ENCODE peak calls at places on chromosomes 4 and X, in six cellular contexts. X is K562, K is transverse colon, U is H1, Y is A549, C is stomach. D is an unnamed sample.
A peak's percentile ranks its signal among the peaks of the same experiment; 100 is the strongest.

GRCh38 chr4:85486425-85487101 is 11.6 kb downstream of the ARHGAP24 start:
- DNase-seq in X (no peak), K (no peak), Y (peak; percentile 26), C (no peak), U (no peak), D (no peak)

GRCh38 chr4:30847157-30847556 is 127.0 kb downstream of the PCDH7 start:
- DNase-seq in K (no peak), X (no peak), C (no peak), Y (no peak), U (no peak), D (no peak)

GRCh38 chr4:102663073-102663472 is 97.7 kb downstream of the MANBA start:
- DNase-seq in Y (no peak), C (no peak), U (no peak), K (no peak), X (no peak), D (no peak)

GRCh38 chr4:10028910-10029309 is 7.6 kb upstream of the SLC2A9 start:
- DNase-seq in U (no peak), Y (no peak), X (no peak), C (no peak), K (no peak), D (no peak)

GRCh38 chr4:42473071-42473684 is 75.9 kb downstream of the SHISA3 start:
- DNase-seq in C (no peak), X (no peak), Y (no peak), U (no peak), K (no peak), D (no peak)

GRCh38 chrX:6228720-6229119 is at the start of gene NLGN4X:
- DNase-seq in U (no peak), K (no peak), C (no peak), Y (no peak), X (no peak), D (no peak)

GRCh38 chrX:136694491-136695087 is 46.6 kb downstream of the CD40LG start:
- DNase-seq in C (no peak), X (peak; percentile 26), U (peak; percentile 43), K (no peak), Y (peak; percentile 21), D (no peak)

GRCh38 chr4:67581208-67581857 is 22.8 kb downstream of the STAP1 start:
- DNase-seq in Y (no peak), X (no peak), U (no peak), K (no peak), C (no peak), D (no peak)

GRCh38 chr4:73438048-73438447 is 2.0 kb downstream of the AFP start:
- DNase-seq in C (no peak), Y (no peak), K (no peak), U (no peak), X (no peak), D (no peak)

GRCh38 chr4:127113852-127114362 is 518.9 kb upstream of the INTU start:
- DNase-seq in Y (no peak), X (no peak), K (no peak), U (no peak), C (no peak), D (no peak)

GRCh38 chrX:43005561-43005960 is 227.6 kb upstream of the PPP1R2C start:
- DNase-seq in Y (no peak), C (no peak), K (no peak), X (no peak), U (no peak), D (no peak)

GRCh38 chr4:67437974-67438713 is 107.2 kb downstream of the CENPC start:
- DNase-seq in U (no peak), C (no peak), X (no peak), K (no peak), Y (no peak), D (no peak)

GRCh38 chr4:17636696-17637351 is 22.4 kb downstream of the MED28 start:
- DNase-seq in C (peak; percentile 82), X (peak; percentile 70), Y (peak; percentile 43), K (peak; percentile 77), U (peak; percentile 91), D (no peak)

GRCh38 chrX:85213792-85214530 is 29.6 kb downstream of the SATL1 start:
- DNase-seq in K (no peak), C (no peak), U (no peak), X (no peak), Y (no peak), D (no peak)

GRCh38 chr4:83568057-83568456 is 32.1 kb downstream of the GPAT3 start:
- DNase-seq in K (no peak), X (no peak), Y (no peak), C (no peak), U (no peak), D (no peak)

GRCh38 chr4:184259866-184260265 is 42.2 kb upstream of the ENPP6 start:
- DNase-seq in Y (no peak), K (no peak), X (no peak), C (no peak), U (peak; percentile 40), D (peak; percentile 72)

GRCh38 chrX:17687648-17688047 is 49.6 kb upstream of the SCML1 start:
- DNase-seq in K (no peak), C (no peak), Y (no peak), U (no peak), X (no peak), D (no peak)

GRCh38 chrX:153334654-153335295 is 822 bp downstream of the ZNF275 start:
- DNase-seq in X (peak; percentile 30), Y (no peak), C (no peak), U (no peak), K (no peak), D (no peak)

GRCh38 chrX:39921838-39922237 is 175.9 kb downstream of the BCOR start:
- DNase-seq in C (no peak), U (no peak), Y (no peak), X (no peak), K (no peak), D (no peak)

GRCh38 chrX:118724352-118724751 is 3.1 kb upstream of the IL13RA1 start:
- DNase-seq in X (no peak), Y (no peak), C (no peak), K (no peak), U (no peak), D (no peak)

GRCh38 chrX:118727686-118728339 is 407 bp downstream of the IL13RA1 start:
- DNase-seq in Y (no peak), K (peak; percentile 46), C (peak; percentile 43), U (no peak), X (no peak), D (no peak)

GRCh38 chrX:118729043-118729652 is 1.7 kb downstream of the IL13RA1 start:
- DNase-seq in U (no peak), C (no peak), X (no peak), K (no peak), Y (no peak), D (no peak)

GRCh38 chrX:118724775-118725174 is 2.6 kb upstream of the IL13RA1 start:
- DNase-seq in K (no peak), X (peak; percentile 18), C (no peak), U (no peak), Y (peak; percentile 15), D (no peak)

GRCh38 chrX:118726887-118727685 is at the start of gene IL13RA1:
- DNase-seq in K (peak; percentile 85), X (peak; percentile 88), Y (peak; percentile 74), C (peak; percentile 86), U (peak; percentile 70), D (peak; percentile 92)
- TF ChIP-seq POLR2A in K (peak; percentile 56), X (peak; percentile 39), Y (peak; percentile 65), C (no peak), U (peak; percentile 23), D (no peak)

DNA sequence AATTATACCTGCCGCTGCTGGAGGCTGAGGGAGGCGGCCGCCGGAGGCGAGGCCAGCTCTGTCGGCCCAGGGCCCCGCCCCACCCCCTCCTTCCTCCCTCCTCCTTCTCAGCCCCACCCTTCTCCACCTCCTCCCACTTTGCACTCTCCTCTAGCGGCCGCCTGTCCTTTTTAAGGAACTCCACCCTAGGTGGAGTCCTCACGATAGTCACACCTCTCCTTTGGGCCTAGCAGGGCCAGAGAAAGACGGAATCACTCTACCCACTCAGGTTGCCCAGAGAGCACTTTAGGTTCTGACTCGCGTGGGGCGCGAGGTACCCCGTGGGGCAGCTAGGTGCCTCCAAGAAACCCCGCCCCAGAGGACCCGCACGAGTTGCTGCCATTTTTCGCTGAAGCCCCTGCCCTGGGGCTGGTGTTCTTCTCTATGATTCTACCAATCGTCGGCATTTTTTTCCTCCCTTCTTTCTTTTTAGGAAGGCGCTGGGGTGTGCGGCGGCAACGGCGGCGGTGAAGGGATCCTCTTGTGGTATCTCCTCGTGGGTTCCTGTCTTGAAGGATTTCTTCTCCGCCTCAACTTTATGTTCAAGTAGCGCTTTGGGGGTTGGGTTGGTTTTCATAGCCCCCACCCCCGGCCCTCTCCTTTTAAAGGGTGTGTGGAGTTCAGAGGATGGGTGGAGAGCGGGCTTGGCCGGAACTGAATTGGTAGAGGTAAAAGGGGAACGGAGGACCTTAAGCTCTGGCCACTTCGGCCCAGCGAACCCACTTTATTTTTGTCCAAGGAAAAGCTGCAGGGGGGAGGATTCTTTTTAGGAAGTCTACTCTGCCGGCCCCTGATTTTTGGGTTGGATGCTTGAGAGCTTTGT is at the start of gene KLF8:
- DNase-seq in X (peak; percentile 41), K (peak; percentile 68), Y (no peak), C (peak; percentile 44), U (peak; percentile 56), D (peak; percentile 89)
- H3K4me3 ChIP-seq in X (no peak within 1 kb of the TSS), K (peak within 1 kb of the TSS; percentile 51), Y (no peak within 1 kb of the TSS), C (peak within 1 kb of the TSS; percentile 50), U (peak within 1 kb of the TSS; percentile 76), D (peak within 1 kb of the TSS; percentile 51)

GRCh38 chr4:3835527-3836040 is 69.4 kb downstream of the ADRA2C start:
- DNase-seq in C (no peak), Y (no peak), X (no peak), U (no peak), K (no peak), D (no peak)

GRCh38 chr4:3834921-3835521 is 68.8 kb downstream of the ADRA2C start:
- DNase-seq in C (no peak), U (no peak), Y (no peak), K (no peak), X (no peak), D (no peak)

GRCh38 chr4:3836041-3836801 is 70.0 kb downstream of the ADRA2C start:
- DNase-seq in Y (no peak), U (no peak), X (no peak), K (no peak), C (no peak), D (no peak)

GRCh38 chr4:3838437-3839380 is 72.5 kb downstream of the ADRA2C start:
- DNase-seq in K (no peak), C (no peak), Y (no peak), U (no peak), X (no peak), D (no peak)

GRCh38 chr4:3836802-3837601 is 70.8 kb downstream of the ADRA2C start:
- DNase-seq in Y (no peak), U (peak; percentile 80), C (no peak), X (peak; percentile 89), K (no peak), D (no peak)
- TF ChIP-seq EP300 in Y (no peak), U (no peak), C (no peak), X (no peak), K (no peak), D (no peak)

GRCh38 chr4:8525383-8526120 is 54.6 kb upstream of the GPR78 start:
- DNase-seq in Y (no peak), K (no peak), U (no peak), X (no peak), C (no peak), D (no peak)

GRCh38 chr4:8526363-8526855 is 53.8 kb upstream of the GPR78 start:
- DNase-seq in C (no peak), U (no peak), Y (no peak), X (no peak), K (no peak), D (no peak)

GRCh38 chr4:8523175-8523574 is 57.0 kb upstream of the GPR78 start:
- DNase-seq in K (no peak), U (no peak), X (no peak), Y (no peak), C (no peak), D (no peak)

GRCh38 chr4:8522160-8523120 is 57.8 kb upstream of the GPR78 start:
- DNase-seq in Y (no peak), U (no peak), K (no peak), X (no peak), C (no peak), D (no peak)

GRCh38 chr4:8524595-8525382 is 55.4 kb upstream of the GPR78 start:
- DNase-seq in U (no peak), C (no peak), K (no peak), Y (no peak), X (no peak), D (no peak)
- TF ChIP-seq POLR2A in U (no peak), C (no peak), K (no peak), Y (no peak), X (no peak), D (no peak)